ENCODE peak calls at places on chromosomes 6 and 20, in four cellular contexts. N is body of pancreas, L is GM12878, W is Caco-2. A is an unnamed sample. For H3K36me3 and H3K4me1, the result is how much of the 10 kb centered on the place peaks cover.

GRCh38 chr6:11414564-11414963 is 123.0 kb upstream of the TMEM170B start:
- DNase-seq in N (peak), L (peak), W (peak), A (no peak)

GRCh38 chr20:58891076-58891685 is 38.7 kb downstream of the GNAS start:
- DNase-seq in N (peak), L (no peak), W (peak), A (peak)

GRCh38 chr6:24431045-24431451 is 28.3 kb downstream of the MRS2 start:
- DNase-seq in N (no peak), L (no peak), W (peak), A (peak)

GRCh38 chr20:46270977-46271744 is 37.1 kb downstream of the CDH22 start:
- DNase-seq in N (no peak), L (no peak), W (no peak), A (no peak)

GRCh38 chr20:45359069-45359405 is 3.9 kb upstream of the SYS1 start:
- DNase-seq in N (peak), L (no peak), W (no peak), A (no peak)

GRCh38 chr6:47478233-47479155 is 905 bp downstream of the CD2AP start:
- DNase-seq in N (peak), L (no peak), W (no peak), A (peak)

GRCh38 chr20:23265226-23265625 is 85.4 kb upstream of the NXT1 start:
- DNase-seq in N (no peak), L (no peak), W (no peak), A (no peak)

GRCh38 chr6:152453421-152453820 is 183.7 kb downstream of the SYNE1 start:
- DNase-seq in N (no peak), L (no peak), W (no peak), A (no peak)

GRCh38 chr6:157530126-157530525 is 149.1 kb downstream of the ZDHHC14 start:
- DNase-seq in N (no peak), L (no peak), W (no peak), A (no peak)

GRCh38 chr6:96391776-96392175 is 129.8 kb upstream of the UFL1 start:
- DNase-seq in N (peak), L (no peak), W (no peak), A (peak)

GRCh38 chr6:105087571-105088211 is 92.1 kb downstream of the POPDC3 start:
- DNase-seq in N (peak), L (peak), W (peak), A (peak)

GRCh38 chr20:60334936-60335335 is 376.7 kb downstream of the CDH26 start:
- DNase-seq in N (no peak), L (no peak), W (no peak), A (no peak)

GRCh38 chr6:152299336-152299735 is 337.8 kb downstream of the SYNE1 start:
- DNase-seq in N (no peak), L (no peak), W (no peak), A (no peak)

GRCh38 chr20:31842471-31843157 is 2.8 kb downstream of the FOXS1 start:
- DNase-seq in N (no peak), L (no peak), W (no peak), A (no peak)

GRCh38 chr20:3339076-3339475 is 68.4 kb downstream of the DNAAF9 start:
- DNase-seq in N (no peak), L (no peak), W (no peak), A (no peak)

GRCh38 chr6:101079696-101080270 is 198.7 kb upstream of the ASCC3 start:
- DNase-seq in N (no peak), L (no peak), W (no peak), A (peak)

GRCh38 chr20:56985286-56985685 is 281.2 kb downstream of the BMP7 start:
- DNase-seq in N (no peak), L (no peak), W (no peak), A (no peak)

GRCh38 chr20:60069626-60070025 is 111.4 kb downstream of the CDH26 start:
- DNase-seq in N (no peak), L (no peak), W (no peak), A (no peak)

GRCh38 chr6:158648682-158649131 is 1.1 kb upstream of the SYTL3 start:
- DNase-seq in N (no peak), L (peak), W (no peak), A (no peak)

GRCh38 chr20:63409066-63409833 is 48.1 kb upstream of the CHRNA4 start:
- DNase-seq in N (no peak), L (no peak), W (no peak), A (no peak)

GRCh38 chr6:134303903-134304302 is 14.0 kb downstream of the SGK1 start:
- DNase-seq in N (no peak), L (no peak), W (no peak), A (no peak)

GRCh38 chr20:3067139-3068009 is 4.0 kb upstream of the OXT start:
- DNase-seq in N (no peak), L (no peak), W (no peak), A (no peak)

GRCh38 chr20:44209691-44210421 is 715 bp downstream of the OSER1 start:
- DNase-seq in N (peak), L (no peak), W (no peak), A (no peak)

GRCh38 chr6:158057213-158057987 is 75.7 kb downstream of the SYNJ2 start:
- DNase-seq in N (no peak), L (no peak), W (no peak), A (no peak)

GRCh38 chr6:143775326-143775725 is 67.8 kb upstream of the LTV1 start:
- DNase-seq in N (peak), L (no peak), W (no peak), A (no peak)

GRCh38 chr6:41894366-41895299 is 542 bp downstream of the USP49 start:
- DNase-seq in N (no peak), L (no peak), W (peak), A (no peak)

DNA sequence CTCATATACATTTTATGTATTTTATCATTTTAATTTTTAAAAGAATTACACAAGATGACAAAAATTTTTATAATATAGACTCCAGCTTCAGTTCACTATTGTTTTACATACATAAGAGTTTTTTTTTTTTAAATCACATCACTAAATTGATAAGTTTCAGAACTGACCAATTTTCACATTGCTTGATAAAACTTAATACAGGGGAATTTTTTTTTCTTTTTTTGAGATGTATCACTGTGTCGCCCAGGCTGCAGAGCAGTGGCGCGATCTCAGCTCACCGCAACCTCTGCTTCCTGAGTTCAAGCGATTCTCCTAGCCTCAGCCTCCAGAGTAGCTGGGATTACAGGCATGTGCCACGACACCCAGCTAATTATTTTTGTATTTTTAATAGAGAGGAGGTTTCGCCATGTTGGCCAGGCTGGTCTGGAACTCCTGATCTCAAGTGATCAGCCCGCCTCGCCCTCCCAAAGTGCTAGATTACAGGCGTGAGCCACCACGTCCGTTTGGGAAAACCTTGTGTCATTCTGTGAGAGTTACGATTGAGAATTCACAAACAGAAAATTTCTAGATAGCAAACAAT is 36.6 kb upstream of the BTN3A2 start:
- DNase-seq in N (no peak), L (no peak), W (no peak), A (peak)
- H3K4me3 ChIP-seq in N (no peak), L (peak), W (no peak), A (peak)

GRCh38 chr20:38076548-38076947 is 43.0 kb downstream of the RPRD1B start:
- DNase-seq in N (no peak), L (no peak), W (no peak), A (no peak)
- H3K36me3 ChIP-seq in N (under half), L (under half), W (under half), A (under half)

DNA sequence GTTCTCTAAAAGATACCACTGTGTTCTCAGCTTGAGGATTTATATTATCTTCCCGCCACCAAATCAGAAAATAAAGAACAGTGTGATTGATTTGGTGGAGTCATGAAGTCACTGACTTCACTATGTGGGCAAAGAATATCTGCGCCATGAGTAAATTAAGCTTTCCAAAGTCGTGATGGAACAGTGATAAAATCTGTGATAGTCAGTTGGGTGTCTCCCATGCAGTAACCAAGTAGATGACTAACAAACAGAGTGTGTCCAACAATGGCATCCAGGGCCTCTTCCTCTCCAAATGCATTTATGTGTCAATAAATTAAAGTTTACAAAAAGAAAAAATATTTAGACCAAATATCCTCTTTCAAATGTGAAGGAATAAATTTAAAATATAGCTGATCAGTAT is 87.0 kb upstream of the DST start:
- DNase-seq in N (no peak), L (no peak), W (no peak), A (no peak)
- H3K4me1 ChIP-seq in N (half or more), L (under half), W (half or more), A (under half)

GRCh38 chr6:46453221-46453620 is 38.0 kb downstream of the RCAN2 start:
- DNase-seq in N (no peak), L (no peak), W (no peak), A (no peak)
- H3K4me3 ChIP-seq in N (no peak), L (no peak), W (no peak), A (no peak)

GRCh38 chr20:41098703-41099250 is 38.6 kb upstream of the PLCG1 start:
- DNase-seq in N (no peak), L (no peak), W (no peak), A (no peak)
- H3K36me3 ChIP-seq in N (under half), L (under half), W (under half), A (half or more)

GRCh38 chr6:108608453-108609275 is 47.9 kb downstream of the FOXO3 start:
- DNase-seq in N (no peak), L (no peak), W (no peak), A (peak)
- H3K4me1 ChIP-seq in N (half or more), L (under half), W (under half), A (half or more)

GRCh38 chr6:97819680-97820079 is 536.7 kb upstream of the MMS22L start:
- DNase-seq in N (no peak), L (no peak), W (no peak), A (no peak)

DNA sequence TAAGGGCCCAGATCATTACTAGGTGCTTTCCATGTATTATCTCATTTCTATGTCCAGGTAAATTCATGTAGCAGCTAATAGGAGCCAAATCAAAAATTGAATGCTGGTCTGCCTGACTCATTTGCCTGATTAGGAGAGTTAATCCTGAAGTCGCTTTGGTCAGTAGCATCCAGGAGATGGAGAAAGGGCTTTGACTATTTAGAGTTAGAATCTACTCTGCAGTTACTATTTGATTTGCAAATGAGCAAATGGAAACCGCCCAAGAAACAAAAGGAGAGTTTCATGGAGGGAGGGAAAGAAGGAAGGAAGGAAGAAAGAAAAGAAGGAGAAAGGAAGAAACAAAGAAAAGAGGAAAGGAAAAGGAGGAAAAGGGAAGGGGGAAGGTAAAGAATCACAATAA is 539.6 kb upstream of the MMS22L start:
- DNase-seq in N (no peak), L (no peak), W (no peak), A (no peak)
- H3K4me3 ChIP-seq in N (no peak), L (no peak), W (no peak), A (no peak)

GRCh38 chr6:161094904-161095440 is 103.4 kb downstream of the MAP3K4 start:
- DNase-seq in N (no peak), L (no peak), W (no peak), A (peak)

GRCh38 chr6:161095916-161096315 is 104.3 kb downstream of the MAP3K4 start:
- DNase-seq in N (no peak), L (no peak), W (no peak), A (no peak)

GRCh38 chr6:161091972-161092701 is 100.6 kb downstream of the MAP3K4 start:
- DNase-seq in N (no peak), L (no peak), W (no peak), A (no peak)

GRCh38 chr6:161088676-161089328 is 97.2 kb downstream of the MAP3K4 start:
- DNase-seq in N (no peak), L (no peak), W (no peak), A (no peak)

DNA sequence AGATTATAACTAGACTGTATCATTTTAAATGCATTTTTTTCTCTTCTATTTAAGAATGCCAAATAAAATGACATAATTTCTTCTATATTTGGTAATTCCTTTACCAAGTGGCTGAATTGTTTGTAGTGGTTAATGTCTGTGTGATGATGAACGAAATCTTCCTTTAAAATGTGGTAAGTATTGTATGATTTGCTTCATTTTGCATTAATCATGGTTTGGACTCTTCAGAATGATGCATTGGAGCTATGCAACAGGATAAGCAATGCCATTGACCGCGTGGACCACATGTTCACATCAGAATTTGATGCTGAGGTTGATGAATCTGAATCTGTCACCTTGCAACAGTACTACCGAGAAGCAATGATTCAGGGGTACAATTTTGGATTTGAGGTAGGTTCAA is 99.6 kb downstream of the MAP3K4 start:
- DNase-seq in N (no peak), L (no peak), W (no peak), A (no peak)
- H3K36me3 ChIP-seq in N (under half), L (under half), W (under half), A (under half)